ENCODE peak calls at places on chromosomes 1 and 21, in nine cellular contexts. One of them, this sample, is unnamed.

GRCh38 chr1:173329747-173330146 is 122.6 kb upstream of the TNFSF4 start:
- DNase-seq in GM13976: no peak
- DNase-seq in Right ventricle myocardium superior: no peak
- DNase-seq in AML-193: no peak
- DNase-seq in stromal cell of bone marrow: no peak
- DNase-seq in GM20000: no peak
- DNase-seq in NCI-H1092 treated with DMSO at 0.1 percent for 48 hours: no peak
- DNase-seq in CD4-positive, CD25-positive, alpha-beta regulatory T cell: no peak
- DNase-seq in activated effector memory CD4-positive, alpha-beta T cell treated with anti-CD3 and anti-CD28 coated beads, Interleukin-2, amount 50 U/mL, for 16 hours: no peak
- DNase-seq in this sample: no peak

GRCh38 chr1:50279622-50280320 is 143.5 kb downstream of the DMRTA2 start:
- DNase-seq in GM13976: no peak
- DNase-seq in Right ventricle myocardium superior: no peak
- DNase-seq in AML-193: peak; percentile 2
- DNase-seq in stromal cell of bone marrow: no peak
- DNase-seq in GM20000: no peak
- DNase-seq in NCI-H1092 treated with DMSO at 0.1 percent for 48 hours: no peak
- DNase-seq in CD4-positive, CD25-positive, alpha-beta regulatory T cell: no peak
- DNase-seq in activated effector memory CD4-positive, alpha-beta T cell treated with anti-CD3 and anti-CD28 coated beads, Interleukin-2, amount 50 U/mL, for 16 hours: no peak
- DNase-seq in this sample: no peak

GRCh38 chr21:36864974-36865373 is 101.5 kb downstream of the HLCS start:
- DNase-seq in GM13976: no peak
- DNase-seq in Right ventricle myocardium superior: no peak
- DNase-seq in AML-193: no peak
- DNase-seq in stromal cell of bone marrow: no peak
- DNase-seq in GM20000: no peak
- DNase-seq in NCI-H1092 treated with DMSO at 0.1 percent for 48 hours: no peak
- DNase-seq in CD4-positive, CD25-positive, alpha-beta regulatory T cell: no peak
- DNase-seq in activated effector memory CD4-positive, alpha-beta T cell treated with anti-CD3 and anti-CD28 coated beads, Interleukin-2, amount 50 U/mL, for 16 hours: no peak
- DNase-seq in this sample: no peak

GRCh38 chr21:44869860-44870747 is 3.4 kb downstream of the PTTG1IP start:
- DNase-seq in GM13976: no peak
- DNase-seq in Right ventricle myocardium superior: peak; percentile 43
- DNase-seq in AML-193: no peak
- DNase-seq in stromal cell of bone marrow: peak; percentile 86
- DNase-seq in GM20000: no peak
- DNase-seq in NCI-H1092 treated with DMSO at 0.1 percent for 48 hours: no peak
- DNase-seq in CD4-positive, CD25-positive, alpha-beta regulatory T cell: no peak
- DNase-seq in activated effector memory CD4-positive, alpha-beta T cell treated with anti-CD3 and anti-CD28 coated beads, Interleukin-2, amount 50 U/mL, for 16 hours: no peak
- DNase-seq in this sample: no peak

GRCh38 chr21:38631171-38631570 is 132.9 kb upstream of the ERG start:
- DNase-seq in GM13976: no peak
- DNase-seq in Right ventricle myocardium superior: no peak
- DNase-seq in AML-193: no peak
- DNase-seq in stromal cell of bone marrow: peak; percentile 73
- DNase-seq in GM20000: no peak
- DNase-seq in NCI-H1092 treated with DMSO at 0.1 percent for 48 hours: no peak
- DNase-seq in CD4-positive, CD25-positive, alpha-beta regulatory T cell: no peak
- DNase-seq in activated effector memory CD4-positive, alpha-beta T cell treated with anti-CD3 and anti-CD28 coated beads, Interleukin-2, amount 50 U/mL, for 16 hours: no peak
- DNase-seq in this sample: no peak

GRCh38 chr1:67044631-67045270 is 9.2 kb downstream of the SLC35D1 start:
- DNase-seq in GM13976: no peak
- DNase-seq in Right ventricle myocardium superior: no peak
- DNase-seq in AML-193: no peak
- DNase-seq in stromal cell of bone marrow: no peak
- DNase-seq in GM20000: no peak
- DNase-seq in NCI-H1092 treated with DMSO at 0.1 percent for 48 hours: no peak
- DNase-seq in CD4-positive, CD25-positive, alpha-beta regulatory T cell: no peak
- DNase-seq in activated effector memory CD4-positive, alpha-beta T cell treated with anti-CD3 and anti-CD28 coated beads, Interleukin-2, amount 50 U/mL, for 16 hours: no peak
- DNase-seq in this sample: no peak

GRCh38 chr1:6757719-6758435 is 27.4 kb upstream of the CAMTA1 start:
- DNase-seq in GM13976: no peak
- DNase-seq in Right ventricle myocardium superior: no peak
- DNase-seq in AML-193: no peak
- DNase-seq in stromal cell of bone marrow: no peak
- DNase-seq in GM20000: no peak
- DNase-seq in NCI-H1092 treated with DMSO at 0.1 percent for 48 hours: no peak
- DNase-seq in CD4-positive, CD25-positive, alpha-beta regulatory T cell: no peak
- DNase-seq in activated effector memory CD4-positive, alpha-beta T cell treated with anti-CD3 and anti-CD28 coated beads, Interleukin-2, amount 50 U/mL, for 16 hours: no peak
- DNase-seq in this sample: no peak

GRCh38 chr1:84286071-84286470 is 15.4 kb upstream of the SAMD13 start:
- DNase-seq in GM13976: no peak
- DNase-seq in Right ventricle myocardium superior: no peak
- DNase-seq in AML-193: no peak
- DNase-seq in stromal cell of bone marrow: no peak
- DNase-seq in GM20000: no peak
- DNase-seq in NCI-H1092 treated with DMSO at 0.1 percent for 48 hours: no peak
- DNase-seq in CD4-positive, CD25-positive, alpha-beta regulatory T cell: no peak
- DNase-seq in activated effector memory CD4-positive, alpha-beta T cell treated with anti-CD3 and anti-CD28 coated beads, Interleukin-2, amount 50 U/mL, for 16 hours: no peak
- DNase-seq in this sample: no peak

GRCh38 chr1:154730251-154730650 is 122.3 kb upstream of the ADAR start:
- DNase-seq in GM13976: no peak
- DNase-seq in Right ventricle myocardium superior: no peak
- DNase-seq in AML-193: no peak
- DNase-seq in stromal cell of bone marrow: peak; percentile 23
- DNase-seq in GM20000: no peak
- DNase-seq in NCI-H1092 treated with DMSO at 0.1 percent for 48 hours: peak; percentile 15
- DNase-seq in CD4-positive, CD25-positive, alpha-beta regulatory T cell: no peak
- DNase-seq in activated effector memory CD4-positive, alpha-beta T cell treated with anti-CD3 and anti-CD28 coated beads, Interleukin-2, amount 50 U/mL, for 16 hours: no peak
- DNase-seq in this sample: no peak

GRCh38 chr1:230274254-230274653 is 151.9 kb downstream of the PGBD5 start:
- DNase-seq in GM13976: no peak
- DNase-seq in Right ventricle myocardium superior: peak; percentile 24
- DNase-seq in AML-193: no peak
- DNase-seq in stromal cell of bone marrow: no peak
- DNase-seq in GM20000: no peak
- DNase-seq in NCI-H1092 treated with DMSO at 0.1 percent for 48 hours: no peak
- DNase-seq in CD4-positive, CD25-positive, alpha-beta regulatory T cell: no peak
- DNase-seq in activated effector memory CD4-positive, alpha-beta T cell treated with anti-CD3 and anti-CD28 coated beads, Interleukin-2, amount 50 U/mL, for 16 hours: peak; percentile 57
- DNase-seq in this sample: no peak

GRCh38 chr1:98792123-98792522 is 130.6 kb downstream of the SNX7 start:
- DNase-seq in GM13976: no peak
- DNase-seq in Right ventricle myocardium superior: no peak
- DNase-seq in AML-193: no peak
- DNase-seq in stromal cell of bone marrow: peak; percentile 35
- DNase-seq in GM20000: no peak
- DNase-seq in NCI-H1092 treated with DMSO at 0.1 percent for 48 hours: no peak
- DNase-seq in CD4-positive, CD25-positive, alpha-beta regulatory T cell: no peak
- DNase-seq in activated effector memory CD4-positive, alpha-beta T cell treated with anti-CD3 and anti-CD28 coated beads, Interleukin-2, amount 50 U/mL, for 16 hours: no peak
- DNase-seq in this sample: no peak

GRCh38 chr1:64848136-64848535 is 103.3 kb downstream of the RAVER2 start:
- DNase-seq in GM13976: no peak
- DNase-seq in Right ventricle myocardium superior: no peak
- DNase-seq in AML-193: no peak
- DNase-seq in stromal cell of bone marrow: no peak
- DNase-seq in GM20000: no peak
- DNase-seq in NCI-H1092 treated with DMSO at 0.1 percent for 48 hours: no peak
- DNase-seq in CD4-positive, CD25-positive, alpha-beta regulatory T cell: no peak
- DNase-seq in activated effector memory CD4-positive, alpha-beta T cell treated with anti-CD3 and anti-CD28 coated beads, Interleukin-2, amount 50 U/mL, for 16 hours: no peak
- DNase-seq in this sample: no peak

GRCh38 chr1:10980094-10980577 is 32.3 kb upstream of the TARDBP start:
- DNase-seq in GM13976: no peak
- DNase-seq in Right ventricle myocardium superior: peak; percentile 88
- DNase-seq in AML-193: no peak
- DNase-seq in stromal cell of bone marrow: peak; percentile 79
- DNase-seq in GM20000: no peak
- DNase-seq in NCI-H1092 treated with DMSO at 0.1 percent for 48 hours: no peak
- DNase-seq in CD4-positive, CD25-positive, alpha-beta regulatory T cell: no peak
- DNase-seq in activated effector memory CD4-positive, alpha-beta T cell treated with anti-CD3 and anti-CD28 coated beads, Interleukin-2, amount 50 U/mL, for 16 hours: no peak
- DNase-seq in this sample: peak; percentile 92

GRCh38 chr1:153567621-153568366 is 2.1 kb upstream of the S100A2 start:
- DNase-seq in GM13976: no peak
- DNase-seq in Right ventricle myocardium superior: no peak
- DNase-seq in AML-193: no peak
- DNase-seq in stromal cell of bone marrow: no peak
- DNase-seq in GM20000: no peak
- DNase-seq in NCI-H1092 treated with DMSO at 0.1 percent for 48 hours: no peak
- DNase-seq in CD4-positive, CD25-positive, alpha-beta regulatory T cell: no peak
- DNase-seq in activated effector memory CD4-positive, alpha-beta T cell treated with anti-CD3 and anti-CD28 coated beads, Interleukin-2, amount 50 U/mL, for 16 hours: peak; percentile 79
- DNase-seq in this sample: no peak

GRCh38 chr1:217977943-217978342 is 307.1 kb upstream of the RRP15 start:
- DNase-seq in GM13976: no peak
- DNase-seq in Right ventricle myocardium superior: no peak
- DNase-seq in AML-193: no peak
- DNase-seq in stromal cell of bone marrow: no peak
- DNase-seq in GM20000: no peak
- DNase-seq in NCI-H1092 treated with DMSO at 0.1 percent for 48 hours: no peak
- DNase-seq in CD4-positive, CD25-positive, alpha-beta regulatory T cell: no peak
- DNase-seq in activated effector memory CD4-positive, alpha-beta T cell treated with anti-CD3 and anti-CD28 coated beads, Interleukin-2, amount 50 U/mL, for 16 hours: no peak
- DNase-seq in this sample: no peak

GRCh38 chr1:180533571-180533987 is 25.2 kb upstream of the OVAAL start:
- DNase-seq in GM13976: peak; percentile 67
- DNase-seq in Right ventricle myocardium superior: peak; percentile 69
- DNase-seq in AML-193: peak; percentile 57
- DNase-seq in stromal cell of bone marrow: no peak
- DNase-seq in GM20000: peak; percentile 72
- DNase-seq in NCI-H1092 treated with DMSO at 0.1 percent for 48 hours: peak; percentile 91
- DNase-seq in CD4-positive, CD25-positive, alpha-beta regulatory T cell: peak; percentile 13
- DNase-seq in activated effector memory CD4-positive, alpha-beta T cell treated with anti-CD3 and anti-CD28 coated beads, Interleukin-2, amount 50 U/mL, for 16 hours: peak; percentile 85
- DNase-seq in this sample: peak; percentile 28

GRCh38 chr1:146007048-146007784 is 10.8 kb upstream of the TXNIP start:
- DNase-seq in GM13976: peak; percentile 84
- DNase-seq in Right ventricle myocardium superior: no peak
- DNase-seq in AML-193: peak; percentile 87
- DNase-seq in stromal cell of bone marrow: peak; percentile 63
- DNase-seq in GM20000: peak; percentile 82
- DNase-seq in NCI-H1092 treated with DMSO at 0.1 percent for 48 hours: peak; percentile 84
- DNase-seq in CD4-positive, CD25-positive, alpha-beta regulatory T cell: peak; percentile 62
- DNase-seq in activated effector memory CD4-positive, alpha-beta T cell treated with anti-CD3 and anti-CD28 coated beads, Interleukin-2, amount 50 U/mL, for 16 hours: peak; percentile 72
- DNase-seq in this sample: peak; percentile 26

GRCh38 chr1:214518387-214518786 is 33.0 kb downstream of the PTPN14 start:
- DNase-seq in GM13976: no peak
- DNase-seq in Right ventricle myocardium superior: no peak
- DNase-seq in AML-193: no peak
- DNase-seq in stromal cell of bone marrow: no peak
- DNase-seq in GM20000: no peak
- DNase-seq in NCI-H1092 treated with DMSO at 0.1 percent for 48 hours: no peak
- DNase-seq in CD4-positive, CD25-positive, alpha-beta regulatory T cell: no peak
- DNase-seq in activated effector memory CD4-positive, alpha-beta T cell treated with anti-CD3 and anti-CD28 coated beads, Interleukin-2, amount 50 U/mL, for 16 hours: no peak
- DNase-seq in this sample: no peak

GRCh38 chr1:16072095-16072494 is 1.4 kb downstream of the FAM131C start:
- DNase-seq in GM13976: no peak
- DNase-seq in Right ventricle myocardium superior: no peak
- DNase-seq in AML-193: no peak
- DNase-seq in stromal cell of bone marrow: no peak
- DNase-seq in GM20000: no peak
- DNase-seq in NCI-H1092 treated with DMSO at 0.1 percent for 48 hours: no peak
- DNase-seq in CD4-positive, CD25-positive, alpha-beta regulatory T cell: no peak
- DNase-seq in activated effector memory CD4-positive, alpha-beta T cell treated with anti-CD3 and anti-CD28 coated beads, Interleukin-2, amount 50 U/mL, for 16 hours: no peak
- DNase-seq in this sample: no peak

GRCh38 chr1:218686258-218686657 is 341.1 kb downstream of the TGFB2 start:
- DNase-seq in GM13976: no peak
- DNase-seq in Right ventricle myocardium superior: no peak
- DNase-seq in AML-193: no peak
- DNase-seq in stromal cell of bone marrow: peak; percentile 42
- DNase-seq in GM20000: no peak
- DNase-seq in NCI-H1092 treated with DMSO at 0.1 percent for 48 hours: no peak
- DNase-seq in CD4-positive, CD25-positive, alpha-beta regulatory T cell: no peak
- DNase-seq in activated effector memory CD4-positive, alpha-beta T cell treated with anti-CD3 and anti-CD28 coated beads, Interleukin-2, amount 50 U/mL, for 16 hours: no peak
- DNase-seq in this sample: no peak

GRCh38 chr1:32962248-32962896 is 2.2 kb downstream of the RNF19B start:
- DNase-seq in GM13976: peak; percentile 72
- DNase-seq in Right ventricle myocardium superior: no peak
- DNase-seq in AML-193: peak; percentile 24
- DNase-seq in stromal cell of bone marrow: no peak
- DNase-seq in GM20000: peak; percentile 78
- DNase-seq in NCI-H1092 treated with DMSO at 0.1 percent for 48 hours: no peak
- DNase-seq in CD4-positive, CD25-positive, alpha-beta regulatory T cell: no peak
- DNase-seq in activated effector memory CD4-positive, alpha-beta T cell treated with anti-CD3 and anti-CD28 coated beads, Interleukin-2, amount 50 U/mL, for 16 hours: no peak
- DNase-seq in this sample: no peak

GRCh38 chr1:39105061-39105840 is 79.1 kb downstream of the NDUFS5 start:
- DNase-seq in GM13976: peak; percentile 82
- DNase-seq in Right ventricle myocardium superior: peak; percentile 83
- DNase-seq in AML-193: no peak
- DNase-seq in stromal cell of bone marrow: no peak
- DNase-seq in GM20000: peak; percentile 90
- DNase-seq in NCI-H1092 treated with DMSO at 0.1 percent for 48 hours: peak; percentile 60
- DNase-seq in CD4-positive, CD25-positive, alpha-beta regulatory T cell: peak; percentile 43
- DNase-seq in activated effector memory CD4-positive, alpha-beta T cell treated with anti-CD3 and anti-CD28 coated beads, Interleukin-2, amount 50 U/mL, for 16 hours: peak; percentile 87
- DNase-seq in this sample: peak; percentile 70

GRCh38 chr1:55214214-55214902 is 806 bp downstream of the USP24 start:
- DNase-seq in GM13976: peak; percentile 61
- DNase-seq in Right ventricle myocardium superior: peak; percentile 57
- DNase-seq in AML-193: no peak
- DNase-seq in stromal cell of bone marrow: no peak
- DNase-seq in GM20000: peak; percentile 69
- DNase-seq in NCI-H1092 treated with DMSO at 0.1 percent for 48 hours: no peak
- DNase-seq in CD4-positive, CD25-positive, alpha-beta regulatory T cell: peak; percentile 35
- DNase-seq in activated effector memory CD4-positive, alpha-beta T cell treated with anti-CD3 and anti-CD28 coated beads, Interleukin-2, amount 50 U/mL, for 16 hours: peak; percentile 79
- DNase-seq in this sample: peak; percentile 62